ENCODE peak calls at places on chromosomes 11 and 22, in seven cellular contexts. J is NCI-H2081, C is body of pancreas, M is EL, K is NCI-H1417, S is A673, F is neuronal stem cell. X is an unnamed sample.

GRCh38 chr11:128530119-128531091 is 57.0 kb downstream of the ETS1 start:
- DNase-seq in J (no peak), S (peak; percentile 20), K (no peak), M (peak; percentile 93), F (no peak), C (no peak), X (peak; percentile 94)

GRCh38 chr11:28659716-28660348 is 551.6 kb downstream of the METTL15 start:
- DNase-seq in J (no peak), K (no peak), M (no peak), C (no peak), F (no peak), S (no peak), X (peak; percentile 31)

GRCh38 chr11:134360050-134360835 is 28.5 kb downstream of the GLB1L2 start:
- DNase-seq in K (peak; percentile 89), C (peak; percentile 80), S (peak; percentile 90), F (peak; percentile 77), J (no peak), M (peak; percentile 26), X (peak; percentile 60)

GRCh38 chr11:2298131-2298794 is 3.5 kb downstream of the C11orf21 start:
- DNase-seq in S (no peak), M (no peak), F (no peak), J (no peak), C (peak; percentile 7), K (no peak), X (no peak)

GRCh38 chr11:44140805-44141204 is 45.3 kb downstream of the EXT2 start:
- DNase-seq in J (no peak), S (no peak), M (no peak), C (no peak), K (no peak), F (no peak), X (no peak)

GRCh38 chr11:103618532-103618931 is 417.9 kb upstream of the DDI1 start:
- DNase-seq in K (no peak), J (no peak), M (peak; percentile 71), C (no peak), F (no peak), S (no peak), X (peak; percentile 81)

GRCh38 chr11:135022430-135022829 is 610.4 kb upstream of the B3GAT1 start:
- DNase-seq in J (no peak), M (no peak), F (no peak), C (no peak), K (no peak), S (peak; percentile 20), X (no peak)

GRCh38 chr11:567629-568258 is 7.0 kb downstream of the RASSF7 start:
- DNase-seq in J (no peak), M (no peak), F (no peak), K (no peak), S (no peak), C (peak; percentile 29), X (no peak)

GRCh38 chr11:3674189-3674588 is 3.0 kb upstream of the CHRNA10 start:
- DNase-seq in M (peak; percentile 64), K (no peak), J (no peak), F (no peak), C (no peak), S (no peak), X (peak; percentile 86)

GRCh38 chr22:40009231-40009769 is 14.5 kb downstream of the FAM83F start:
- DNase-seq in F (peak; percentile 83), J (no peak), M (no peak), S (no peak), C (no peak), K (no peak), X (peak; percentile 16)

GRCh38 chr22:17368727-17369552 is at the start of gene CECR2:
- DNase-seq in C (peak; percentile 49), S (peak; percentile 56), F (peak; percentile 90), M (no peak), J (no peak), K (peak; percentile 82), X (peak; percentile 30)